ENCODE peak calls at places on chromosomes 6 and 20, in nine cellular contexts. D is aorta; F is CD8-positive, alpha-beta T cell; N is PC-3; C is H9; U is psoas muscle; Y is SJSA1; B is heart right ventricle; E is fibroblast of lung. I is an unnamed sample.
A peak's percentile ranks its signal among the peaks of the same experiment; 100 is the strongest.

GRCh38 chr6:148999501-148999900 is 252.7 kb downstream of the UST start:
- DNase-seq in C (no peak), D (no peak), Y (no peak), E (peak; percentile 82), F (no peak), N (peak; percentile 44), U (no peak), B (no peak), I (no peak)

GRCh38 chr6:121794630-121795029 is 359.2 kb downstream of the GJA1 start:
- DNase-seq in N (peak; percentile 74), Y (peak; percentile 79), B (no peak), E (peak; percentile 85), D (no peak), U (no peak), F (no peak), C (no peak), I (no peak)

GRCh38 chr6:25389501-25389900 is 110.3 kb downstream of the CARMIL1 start:
- DNase-seq in U (no peak), C (no peak), B (no peak), N (peak; percentile 46), D (no peak), E (peak; percentile 36), Y (no peak), F (no peak), I (no peak)

GRCh38 chr6:41970436-41970846 is 28.8 kb upstream of the CCND3 start:
- DNase-seq in U (peak; percentile 35), E (peak; percentile 49), D (no peak), B (no peak), F (no peak), Y (no peak), N (no peak), C (no peak), I (no peak)

GRCh38 chr20:44683263-44684046 is 31.7 kb upstream of the CCN5 start:
- DNase-seq in C (peak; percentile 88), B (no peak), F (peak; percentile 47), N (peak; percentile 87), Y (no peak), U (no peak), E (no peak), D (no peak), I (peak; percentile 18)

GRCh38 chr20:43755390-43755789 is 28.6 kb upstream of the GTSF1L start:
- DNase-seq in D (no peak), F (no peak), C (no peak), U (no peak), N (peak; percentile 64), Y (no peak), B (no peak), E (peak; percentile 54), I (no peak)

GRCh38 chr20:63740070-63740500 is 509 bp downstream of the SLC2A4RG start:
- DNase-seq in D (peak; percentile 86), U (no peak), N (peak; percentile 54), F (peak; percentile 47), E (peak; percentile 37), B (peak; percentile 65), C (peak; percentile 32), Y (no peak), I (peak; percentile 76)

GRCh38 chr6:74749211-74750142 is 456.4 kb downstream of the COL12A1 start:
- DNase-seq in E (peak; percentile 31), F (no peak), N (peak; percentile 66), D (no peak), U (no peak), B (no peak), Y (no peak), C (no peak), I (no peak)

GRCh38 chr20:63785646-63786255 is 45.3 kb downstream of the ZBTB46 start:
- DNase-seq in D (no peak), Y (no peak), N (no peak), F (no peak), C (no peak), B (no peak), U (no peak), E (no peak), I (no peak)

GRCh38 chr6:139124887-139125672 is 9.8 kb upstream of the HECA start:
- DNase-seq in U (peak; percentile 29), C (peak; percentile 57), F (peak; percentile 72), D (no peak), N (peak; percentile 73), Y (peak; percentile 55), E (peak; percentile 74), B (peak; percentile 42), I (peak; percentile 48)

GRCh38 chr6:44268095-44268628 is 2.1 kb upstream of the TMEM151B start:
- DNase-seq in D (peak; percentile 57), B (no peak), U (no peak), E (peak; percentile 51), F (peak; percentile 46), Y (no peak), C (peak; percentile 86), N (peak; percentile 76), I (peak; percentile 52)

GRCh38 chr6:46044876-46045617 is 29.4 kb upstream of the CLIC5 start:
- DNase-seq in B (no peak), U (peak; percentile 52), Y (peak; percentile 81), E (peak; percentile 89), D (no peak), N (peak; percentile 83), C (no peak), F (no peak), I (no peak)

GRCh38 chr6:44388876-44389275 is 1.4 kb downstream of the CDC5L start:
- DNase-seq in U (no peak), N (no peak), F (no peak), E (no peak), C (no peak), B (no peak), D (no peak), Y (no peak), I (no peak)

GRCh38 chr6:351011-351866 is 40.3 kb upstream of the IRF4 start:
- DNase-seq in E (no peak), D (no peak), B (peak; percentile 9), C (no peak), F (no peak), N (no peak), U (no peak), Y (no peak), I (no peak)
- H3K9me3 ChIP-seq in E (no peaks in the 10 kb centered on the region), D (no peaks in the 10 kb centered on the region), B (no peaks in the 10 kb centered on the region), C (peaks cover 83% of the 10 kb centered on the region), F (no peaks in the 10 kb centered on the region), N (no peaks in the 10 kb centered on the region), U (no peaks in the 10 kb centered on the region), Y (no peaks in the 10 kb centered on the region), I (no peaks in the 10 kb centered on the region)

GRCh38 chr6:150891886-150892485 is 26.5 kb downstream of the MTHFD1L start:
- DNase-seq in Y (peak; percentile 61), D (no peak), N (peak; percentile 79), B (peak; percentile 47), E (peak; percentile 87), U (peak; percentile 51), F (peak; percentile 45), C (peak; percentile 68), I (peak; percentile 42)
- H3K9me3 ChIP-seq in Y (no peaks in the 10 kb centered on the region), D (no peaks in the 10 kb centered on the region), N (no peaks in the 10 kb centered on the region), B (no peaks in the 10 kb centered on the region), E (no peaks in the 10 kb centered on the region), U (no peaks in the 10 kb centered on the region), F (no peaks in the 10 kb centered on the region), C (no peaks in the 10 kb centered on the region), I (no peaks in the 10 kb centered on the region)

DNA sequence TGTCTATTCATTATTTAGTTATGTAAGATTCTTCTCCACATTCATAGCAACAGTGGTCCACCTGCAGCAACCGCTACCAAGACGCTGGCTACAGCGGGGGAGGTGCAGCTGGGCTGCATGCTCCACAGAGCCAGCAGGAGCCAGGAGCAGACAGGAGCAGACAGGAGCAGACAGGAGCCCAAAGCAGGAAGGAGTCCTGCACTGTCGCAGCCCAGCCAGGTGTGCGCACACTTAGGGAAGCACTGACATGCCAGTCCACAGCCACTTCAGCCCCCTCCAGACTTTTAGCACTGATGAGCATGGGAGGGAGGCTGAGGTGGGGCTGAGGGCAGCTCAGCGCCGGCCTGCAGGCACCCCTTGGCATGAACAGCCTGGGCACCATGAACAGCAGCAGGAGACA is 19.6 kb downstream of the KIF16B start:
- DNase-seq in N (no peak), D (no peak), C (no peak), U (no peak), B (no peak), Y (no peak), F (no peak), E (no peak), I (no peak)
- H3K9me3 ChIP-seq in N (no peaks in the 10 kb centered on the region), D (no peaks in the 10 kb centered on the region), C (no peaks in the 10 kb centered on the region), U (no peaks in the 10 kb centered on the region), B (no peaks in the 10 kb centered on the region), Y (no peaks in the 10 kb centered on the region), F (no peaks in the 10 kb centered on the region), E (no peaks in the 10 kb centered on the region), I (no peaks in the 10 kb centered on the region)

GRCh38 chr20:25534845-25535244 is 50.5 kb downstream of the NINL start:
- DNase-seq in B (no peak), N (no peak), E (no peak), U (no peak), F (no peak), Y (no peak), C (no peak), D (no peak), I (no peak)
- H3K9me3 ChIP-seq in B (no peaks in the 10 kb centered on the region), N (no peaks in the 10 kb centered on the region), E (no peaks in the 10 kb centered on the region), U (no peaks in the 10 kb centered on the region), F (no peaks in the 10 kb centered on the region), Y (no peaks in the 10 kb centered on the region), C (no peaks in the 10 kb centered on the region), D (no peaks in the 10 kb centered on the region), I (no peaks in the 10 kb centered on the region)

GRCh38 chr20:55273149-55273548 is 732.2 kb downstream of the CBLN4 start:
- DNase-seq in U (no peak), C (no peak), B (no peak), F (no peak), D (no peak), Y (no peak), N (no peak), E (no peak), I (no peak)
- H3K9me3 ChIP-seq in U (no peaks in the 10 kb centered on the region), C (no peaks in the 10 kb centered on the region), B (no peaks in the 10 kb centered on the region), F (no peaks in the 10 kb centered on the region), D (no peaks in the 10 kb centered on the region), Y (no peaks in the 10 kb centered on the region), N (peaks cover 24% of the 10 kb centered on the region), E (no peaks in the 10 kb centered on the region), I (no peaks in the 10 kb centered on the region)

GRCh38 chr20:59137532-59137931 is 26.1 kb upstream of the ZNF831 start:
- DNase-seq in B (peak; percentile 71), C (no peak), Y (no peak), U (no peak), N (no peak), D (no peak), F (no peak), E (no peak), I (no peak)
- H3K9me3 ChIP-seq in B (no peaks in the 10 kb centered on the region), C (peaks cover 40% of the 10 kb centered on the region), Y (no peaks in the 10 kb centered on the region), U (no peaks in the 10 kb centered on the region), N (no peaks in the 10 kb centered on the region), D (no peaks in the 10 kb centered on the region), F (no peaks in the 10 kb centered on the region), E (no peaks in the 10 kb centered on the region), I (no peaks in the 10 kb centered on the region)